ENCODE peak calls at places on chromosome 3, in ten cellular contexts. M is activated CD4-positive, alpha-beta T cell treated with anti-CD3 and anti-CD28 coated beads, Interleukin-2, amount 50 U/mL, for 1 hour; U is hippocampal formation; G is cardiac septum; Q is astrocyte of the hippocampus; F is ELR; A is neural crest cell; N is CMK; Y is stimulated activated effector memory CD8-positive, alpha-beta T cell treated with anti-CD3 and anti-CD28 coated beads, Interleukin-12 subunit alpha, Interleukin-12 subunit beta, amount 100 ng/mL, for 72 hours; Z is cardiac fibroblast. L is an unnamed sample.

GRCh38 chr3:10232138-10232537 is 16.1 kb upstream of the TATDN2 start:
- DNase-seq in M (no peak), U (no peak), G (no peak), Q (no peak), F (no peak), A (no peak), N (no peak), Y (no peak), Z (no peak), L (no peak)

GRCh38 chr3:44913868-44914468 is 39.6 kb downstream of the TGM4 start:
- DNase-seq in M (peak; percentile 65), U (peak; percentile 8), G (peak; percentile 79), Q (peak; percentile 79), F (peak; percentile 79), A (peak; percentile 70), N (peak; percentile 34), Y (peak; percentile 74), Z (peak; percentile 81), L (peak; percentile 48)

GRCh38 chr3:101119535-101119934 is 126.3 kb upstream of the ABI3BP start:
- DNase-seq in M (no peak), U (no peak), G (no peak), Q (peak; percentile 7), F (peak; percentile 71), A (no peak), N (no peak), Y (no peak), Z (peak; percentile 78), L (no peak)

GRCh38 chr3:146970236-146970635 is 365.1 kb upstream of the PLSCR5 start:
- DNase-seq in M (no peak), U (no peak), G (no peak), Q (peak; percentile 58), F (no peak), A (no peak), N (no peak), Y (no peak), Z (no peak), L (no peak)

GRCh38 chr3:25468866-25469319 is 40.8 kb downstream of the RARB start:
- DNase-seq in M (no peak), U (peak; percentile 33), G (peak; percentile 82), Q (peak; percentile 58), F (no peak), A (peak; percentile 51), N (no peak), Y (no peak), Z (peak; percentile 89), L (no peak)

GRCh38 chr3:43534676-43535075 is 87.1 kb downstream of the ANO10 start:
- DNase-seq in M (no peak), U (no peak), G (no peak), Q (no peak), F (no peak), A (no peak), N (no peak), Y (no peak), Z (no peak), L (no peak)

GRCh38 chr3:177441813-177442646 is 244.7 kb upstream of the TBL1XR1 start:
- DNase-seq in M (no peak), U (no peak), G (no peak), Q (no peak), F (no peak), A (no peak), N (no peak), Y (no peak), Z (no peak), L (no peak)

GRCh38 chr3:13345284-13345683 is 74.8 kb downstream of the NUP210 start:
- DNase-seq in M (no peak), U (no peak), G (no peak), Q (no peak), F (no peak), A (no peak), N (no peak), Y (no peak), Z (no peak), L (no peak)

GRCh38 chr3:45776611-45777010 is 19.7 kb downstream of the SLC6A20 start:
- DNase-seq in M (no peak), U (no peak), G (no peak), Q (no peak), F (no peak), A (no peak), N (no peak), Y (no peak), Z (no peak), L (no peak)

GRCh38 chr3:186821429-186822367 is 15.4 kb upstream of the RFC4 start:
- DNase-seq in M (no peak), U (no peak), G (no peak), Q (peak; percentile 73), F (peak; percentile 76), A (no peak), N (no peak), Y (no peak), Z (peak; percentile 88), L (peak; percentile 21)

GRCh38 chr3:197485143-197485542 is 70.6 kb downstream of the BDH1 start:
- DNase-seq in M (no peak), U (no peak), G (no peak), Q (no peak), F (no peak), A (no peak), N (no peak), Y (no peak), Z (no peak), L (no peak)

GRCh38 chr3:58154752-58155449 is 55.9 kb downstream of the DNASE1L3 start:
- DNase-seq in M (no peak), U (no peak), G (no peak), Q (no peak), F (no peak), A (no peak), N (no peak), Y (no peak), Z (no peak), L (no peak)

GRCh38 chr3:151203053-151203420 is at the start of gene GPR171:
- DNase-seq in M (peak; percentile 60), U (no peak), G (no peak), Q (no peak), F (no peak), A (no peak), N (no peak), Y (peak; percentile 82), Z (no peak), L (no peak)

GRCh38 chr3:153768559-153769469 is 352.4 kb upstream of the ARHGEF26 start:
- DNase-seq in M (peak; percentile 38), U (peak; percentile 8), G (no peak), Q (peak; percentile 67), F (peak; percentile 63), A (peak; percentile 21), N (peak; percentile 27), Y (peak; percentile 61), Z (peak; percentile 74), L (peak; percentile 12)

GRCh38 chr3:140011086-140011485 is 76.1 kb downstream of the CLSTN2 start:
- DNase-seq in M (no peak), U (no peak), G (no peak), Q (no peak), F (no peak), A (no peak), N (no peak), Y (no peak), Z (no peak), L (no peak)

GRCh38 chr3:155418426-155418825 is 124.9 kb upstream of the STRIT1 start:
- DNase-seq in M (no peak), U (no peak), G (no peak), Q (peak; percentile 29), F (no peak), A (peak; percentile 24), N (no peak), Y (no peak), Z (peak; percentile 24), L (no peak)

GRCh38 chr3:47854720-47855455 is 52.0 kb downstream of the DHX30 start:
- DNase-seq in M (no peak), U (no peak), G (no peak), Q (no peak), F (no peak), A (no peak), N (no peak), Y (no peak), Z (no peak), L (no peak)

GRCh38 chr3:61793056-61793455 is 231.7 kb downstream of the PTPRG start:
- DNase-seq in M (no peak), U (no peak), G (no peak), Q (no peak), F (no peak), A (no peak), N (no peak), Y (no peak), Z (no peak), L (no peak)

GRCh38 chr3:181313379-181313778 is 323.8 kb upstream of the DNAJC19 start:
- DNase-seq in M (no peak), U (no peak), G (no peak), Q (no peak), F (no peak), A (no peak), N (no peak), Y (no peak), Z (no peak), L (no peak)

GRCh38 chr3:170768334-170768801 is 101.6 kb downstream of the RPL22L1 start:
- DNase-seq in M (no peak), U (peak; percentile 62), G (no peak), Q (peak; percentile 65), F (peak; percentile 63), A (no peak), N (no peak), Y (no peak), Z (no peak), L (peak; percentile 45)

GRCh38 chr3:14451844-14452533 is 49.6 kb downstream of the SLC6A6 start:
- DNase-seq in M (no peak), U (no peak), G (no peak), Q (peak; percentile 70), F (peak; percentile 92), A (no peak), N (no peak), Y (no peak), Z (peak; percentile 92), L (no peak)

GRCh38 chr3:172367205-172368105 is 80.8 kb downstream of the GHSR start:
- DNase-seq in M (no peak), U (no peak), G (no peak), Q (peak; percentile 67), F (peak; percentile 81), A (no peak), N (no peak), Y (no peak), Z (peak; percentile 50), L (no peak)

GRCh38 chr3:172239218-172239738 is 199.9 kb downstream of the FNDC3B start:
- DNase-seq in M (no peak), U (no peak), G (no peak), Q (no peak), F (no peak), A (no peak), N (no peak), Y (no peak), Z (no peak), L (no peak)

GRCh38 chr3:128488995-128489859 is 3.8 kb downstream of the GATA2 start:
- DNase-seq in M (no peak), U (no peak), G (peak; percentile 78), Q (peak; percentile 57), F (peak; percentile 81), A (no peak), N (no peak), Y (peak; percentile 65), Z (peak; percentile 52), L (no peak)

GRCh38 chr3:197000211-197000610 is 29.4 kb downstream of the MELTF start:
- DNase-seq in M (no peak), U (no peak), G (no peak), Q (no peak), F (peak; percentile 40), A (no peak), N (no peak), Y (no peak), Z (peak; percentile 40), L (no peak)

GRCh38 chr3:132789959-132790358 is 67.8 kb upstream of the NPHP3 start:
- DNase-seq in M (no peak), U (no peak), G (no peak), Q (no peak), F (no peak), A (no peak), N (no peak), Y (no peak), Z (no peak), L (no peak)

GRCh38 chr3:193905993-193906396 is 230.0 kb upstream of the HES1 start:
- DNase-seq in M (no peak), U (no peak), G (no peak), Q (no peak), F (no peak), A (no peak), N (no peak), Y (no peak), Z (no peak), L (no peak)

GRCh38 chr3:143644370-143645089 is 203.7 kb downstream of the SLC9A9 start:
- DNase-seq in M (no peak), U (peak; percentile 24), G (no peak), Q (peak; percentile 92), F (peak; percentile 68), A (peak; percentile 31), N (peak; percentile 17), Y (no peak), Z (peak; percentile 94), L (peak; percentile 67)